ENCODE peak calls at places on chromosomes 5 and 9, in four cellular contexts. L is neural progenitor cell, Z is mucosa of descending colon, W is small intestine. Y is an unnamed sample.

GRCh38 chr5:17105744-17106450 is 111.5 kb upstream of the BASP1 start:
- DNase-seq in W (no peak), L (no peak), Z (no peak), Y (no peak)

GRCh38 chr5:92991681-92992472 is 589.1 kb downstream of the NR2F1-AS1 start:
- DNase-seq in W (no peak), Z (no peak), L (peak; percentile 37), Y (no peak)

GRCh38 chr9:133406480-133407307 is 11.1 kb downstream of the REXO4 start:
- DNase-seq in W (peak; percentile 79), Z (peak; percentile 79), L (peak; percentile 77), Y (no peak)

GRCh38 chr5:90406466-90406865 is 3.1 kb downstream of the CETN3 start:
- DNase-seq in L (no peak), Z (no peak), W (no peak), Y (no peak)

GRCh38 chr5:32419791-32420190 is 24.7 kb downstream of the ZFR start:
- DNase-seq in L (no peak), Z (no peak), W (no peak), Y (no peak)

GRCh38 chr9:134325813-134326753 is at the start of gene RXRA:
- DNase-seq in Z (peak; percentile 88), L (peak; percentile 94), W (peak; percentile 87), Y (no peak)

GRCh38 chr5:122816726-122817125 is 28.7 kb upstream of the SNX24 start:
- DNase-seq in L (peak; percentile 22), Z (no peak), W (no peak), Y (no peak)

GRCh38 chr5:52560366-52560765 is 227.3 kb upstream of the ITGA1 start:
- DNase-seq in Z (no peak), L (no peak), W (peak; percentile 22), Y (no peak)

GRCh38 chr5:167296680-167297079 is 994.8 kb upstream of the WWC1 start:
- DNase-seq in Z (no peak), W (peak; percentile 71), L (no peak), Y (no peak)

GRCh38 chr5:178241259-178241658 is 8.7 kb upstream of the PHYKPL start:
- DNase-seq in W (no peak), Z (no peak), L (no peak), Y (no peak)

GRCh38 chr5:157290981-157291711 is 25.2 kb downstream of the CYFIP2 start:
- DNase-seq in Z (peak; percentile 73), W (peak; percentile 96), L (no peak), Y (peak; percentile 98)

GRCh38 chr9:133355881-133356357 is 368 bp downstream of the SURF1 start:
- DNase-seq in L (no peak), W (no peak), Z (no peak), Y (no peak)

GRCh38 chr5:150619359-150620230 is 20.9 kb upstream of the SYNPO start:
- DNase-seq in Z (peak; percentile 21), L (no peak), W (no peak), Y (no peak)

GRCh38 chr5:170546257-170546656 is 42.4 kb downstream of the KCNIP1 start:
- DNase-seq in W (no peak), L (no peak), Z (no peak), Y (no peak)

GRCh38 chr9:26175264-26175663 is 497.0 kb upstream of the TUSC1 start:
- DNase-seq in W (no peak), L (no peak), Z (no peak), Y (no peak)

GRCh38 chr5:85017271-85017670 is 632.6 kb upstream of the EDIL3 start:
- DNase-seq in W (no peak), L (no peak), Z (no peak), Y (no peak)

GRCh38 chr5:136075339-136075885 is 46.6 kb downstream of the TGFBI start:
- DNase-seq in Z (no peak), L (no peak), W (no peak), Y (no peak)

GRCh38 chr5:177370488-177371119 is 12.9 kb downstream of the RGS14 start:
- DNase-seq in W (peak; percentile 86), Z (peak; percentile 92), L (peak; percentile 99), Y (peak; percentile 56)

GRCh38 chr5:67512758-67513157 is 316.2 kb upstream of the CD180 start:
- DNase-seq in L (no peak), W (no peak), Z (no peak), Y (no peak)

GRCh38 chr5:40681351-40682311 is 1.9 kb downstream of the PTGER4 start:
- DNase-seq in L (peak; percentile 63), Z (peak; percentile 77), W (peak; percentile 65), Y (no peak)

GRCh38 chr5:102910240-102911226 is 155.4 kb downstream of the PAM start:
- DNase-seq in L (no peak), W (no peak), Z (no peak), Y (peak; percentile 81)

GRCh38 chr5:151295138-151295537 is 8.4 kb downstream of the SLC36A3 start:
- DNase-seq in L (no peak), Z (no peak), W (no peak), Y (no peak)

GRCh38 chr5:172849636-172850453 is 15.8 kb downstream of the ERGIC1 start:
- DNase-seq in Z (peak; percentile 82), W (peak; percentile 88), L (no peak), Y (no peak)

GRCh38 chr9:136587944-136588662 is 42.3 kb upstream of the NOTCH1 start:
- DNase-seq in Z (peak; percentile 52), L (peak; percentile 90), W (no peak), Y (no peak)
- H3K4me3 ChIP-seq in Z (no peak overlapping the region), L (peak overlapping the region; percentile 34), W (no peak overlapping the region), Y (no peak overlapping the region)

GRCh38 chr5:180691046-180691445 is 41.6 kb upstream of the FLT4 start:
- DNase-seq in W (no peak), L (no peak), Z (no peak), Y (no peak)
- H3K4me3 ChIP-seq in W (no peak overlapping the region), L (no peak overlapping the region), Z (no peak overlapping the region), Y (no peak overlapping the region)

GRCh38 chr5:133916479-133916878 is 51.9 kb downstream of the C5orf15 start:
- DNase-seq in W (no peak), L (no peak), Z (no peak), Y (no peak)

GRCh38 chr5:133912951-133913350 is 55.5 kb downstream of the C5orf15 start:
- DNase-seq in W (no peak), Z (no peak), L (no peak), Y (no peak)

GRCh38 chr5:133916914-133917313 is 51.5 kb downstream of the C5orf15 start:
- DNase-seq in W (no peak), Z (no peak), L (no peak), Y (no peak)

GRCh38 chr5:133910596-133910995 is 57.8 kb downstream of the C5orf15 start:
- DNase-seq in Z (no peak), L (peak; percentile 31), W (no peak), Y (no peak)

DNA sequence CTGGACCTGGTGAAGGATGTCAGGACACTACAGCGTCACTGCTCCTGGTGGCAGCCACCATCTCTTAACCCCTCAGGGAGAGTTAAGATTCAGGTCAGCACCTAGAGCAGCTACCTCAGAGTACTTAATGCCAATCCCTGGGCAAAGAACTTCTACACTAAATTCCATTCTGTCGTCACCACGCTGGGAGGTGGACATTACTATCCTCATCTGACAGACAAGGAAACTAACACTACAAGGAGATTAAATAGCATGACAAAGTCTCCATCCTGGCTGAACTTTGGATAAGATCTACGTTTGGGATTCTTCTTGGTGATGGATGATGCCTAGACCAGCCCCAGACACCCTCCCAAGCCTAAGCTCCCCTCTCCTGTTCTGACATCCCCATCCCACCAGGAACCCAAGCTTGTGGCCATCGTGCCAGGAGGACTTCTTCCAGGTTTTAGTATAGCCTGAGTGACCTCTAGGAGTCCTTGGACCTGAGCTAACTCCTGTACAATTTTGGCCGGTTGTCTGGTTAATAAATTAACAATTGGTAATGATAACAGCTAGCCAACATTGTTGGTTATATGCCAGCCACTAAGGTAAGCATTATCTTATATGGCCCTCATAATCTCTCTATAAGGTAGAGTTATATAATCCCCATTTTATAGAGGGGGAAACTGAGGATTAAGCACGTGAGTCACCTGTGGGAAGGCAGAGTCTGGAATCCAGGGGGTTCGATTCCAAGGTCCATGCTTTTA is 54.8 kb downstream of the C5orf15 start:
- DNase-seq in W (peak; percentile 80), Z (no peak), L (no peak), Y (no peak)
- H3K4me3 ChIP-seq in W (no peak overlapping the region), Z (no peak overlapping the region), L (no peak overlapping the region), Y (no peak overlapping the region)

DNA sequence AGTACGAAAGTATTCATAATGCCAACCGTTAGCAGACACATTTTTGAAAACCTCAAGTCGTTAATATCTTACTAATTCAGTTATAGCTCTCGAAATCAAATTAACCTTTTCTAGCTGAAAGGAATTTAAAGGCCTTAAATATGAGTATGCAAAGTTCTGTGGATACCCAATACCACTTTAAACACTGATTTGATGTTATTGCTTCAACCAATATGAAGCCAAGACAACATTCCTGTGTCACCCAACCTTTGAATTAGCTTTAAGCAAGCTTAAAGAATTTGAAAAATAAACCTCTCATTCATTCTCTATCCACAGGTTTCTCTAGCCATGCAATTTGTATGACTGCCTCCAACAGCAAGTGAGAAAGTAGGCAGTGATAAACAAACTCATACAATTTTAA is 204.4 kb downstream of the MCTP1 start:
- DNase-seq in W (no peak), L (no peak), Z (no peak), Y (peak; percentile 43)
- H3K4me3 ChIP-seq in W (no peak overlapping the region), L (no peak overlapping the region), Z (no peak overlapping the region), Y (peak overlapping the region; percentile 53)

Y was measured in epithelial cell of proximal tubule.